ENCODE peak calls at places on chromosomes 16 and 17, in four cellular contexts. J, G, O and L are unnamed samples.
A peak's percentile ranks its signal among the peaks of the same experiment; 100 is the strongest.

GRCh38 chr17:77601054-77601979 is 357.2 kb upstream of the TNRC6C start:
- DNase-seq in J (peak; percentile 14), G (no peak), O (no peak), L (no peak)

GRCh38 chr17:8256691-8257090 is 7.6 kb downstream of the PFAS start:
- DNase-seq in J (no peak), G (no peak), O (no peak), L (no peak)

GRCh38 chr16:7246578-7246977 is 86.1 kb upstream of the RBFOX1 start:
- DNase-seq in J (no peak), G (no peak), O (no peak), L (no peak)

GRCh38 chr16:56606071-56606687 is 2.2 kb upstream of the MT2A start:
- DNase-seq in J (no peak), G (no peak), O (peak; percentile 80), L (peak; percentile 93)

GRCh38 chr17:73770115-73770848 is 126.0 kb upstream of the SDK2 start:
- DNase-seq in J (peak; percentile 81), G (no peak), O (peak; percentile 13), L (peak; percentile 18)

GRCh38 chr17:76076100-76076764 is 1.7 kb downstream of the GALR2 start:
- DNase-seq in J (no peak), G (peak; percentile 48), O (no peak), L (no peak)

GRCh38 chr17:33949100-33949499 is 306.0 kb upstream of the CCL2 start:
- DNase-seq in J (no peak), G (no peak), O (no peak), L (no peak)

GRCh38 chr17:2049333-2050245 is 5.3 kb upstream of the HIC1 start:
- DNase-seq in J (peak; percentile 89), G (peak; percentile 90), O (peak; percentile 80), L (peak; percentile 83)

GRCh38 chr16:64989050-64989449 is 132.8 kb downstream of the CDH11 start:
- DNase-seq in J (no peak), G (no peak), O (no peak), L (no peak)

GRCh38 chr17:64572682-64573154 is 65.9 kb downstream of the CEP95 start:
- DNase-seq in J (no peak), G (no peak), O (peak; percentile 78), L (peak; percentile 67)

GRCh38 chr16:8855051-8855786 is 13.6 kb downstream of the CARHSP1 start:
- DNase-seq in J (no peak), G (no peak), O (no peak), L (no peak)

GRCh38 chr16:70480127-70481105 is 26.0 kb downstream of the FCSK start:
- DNase-seq in J (no peak), G (no peak), O (no peak), L (no peak)

GRCh38 chr17:27315796-27316465 is 22.0 kb downstream of the WSB1 start:
- DNase-seq in J (no peak), G (no peak), O (no peak), L (no peak)

GRCh38 chr16:77905356-77905920 is 116.9 kb upstream of the CLEC3A start:
- DNase-seq in J (no peak), G (no peak), O (no peak), L (no peak)

GRCh38 chr17:42629420-42630009 is 20.0 kb downstream of the TUBG1 start:
- DNase-seq in J (no peak), G (no peak), O (no peak), L (peak; percentile 17)

GRCh38 chr16:54927125-54928015 is 3.3 kb upstream of the IRX5 start:
- DNase-seq in J (no peak), G (no peak), O (no peak), L (no peak)

GRCh38 chr16:84826558-84826941 is 6.8 kb downstream of the CRISPLD2 start:
- DNase-seq in J (peak; percentile 43), G (no peak), O (peak; percentile 63), L (peak; percentile 64)

GRCh38 chr17:78960945-78961344 is 18.8 kb downstream of the LGALS3BP start:
- DNase-seq in J (peak; percentile 32), G (no peak), O (no peak), L (no peak)

GRCh38 chr17:45087496-45087975 is 26.4 kb downstream of the NMT1 start:
- DNase-seq in J (no peak), G (no peak), O (no peak), L (no peak)

GRCh38 chr16:17432902-17433576 is 37.7 kb downstream of the XYLT1 start:
- DNase-seq in J (no peak), G (no peak), O (no peak), L (no peak)

GRCh38 chr16:6884002-6884401 is 448.6 kb upstream of the RBFOX1 start:
- DNase-seq in J (no peak), G (no peak), O (no peak), L (no peak)

GRCh38 chr16:47037396-47037745 is 63.9 kb upstream of the DNAJA2 start:
- DNase-seq in J (peak; percentile 28), G (no peak), O (no peak), L (no peak)

GRCh38 chr17:56973520-56973919 is 4.4 kb upstream of the SCPEP1 start:
- DNase-seq in J (no peak), G (no peak), O (no peak), L (peak; percentile 36)

GRCh38 chr17:57689254-57689653 is 55.8 kb downstream of the CCDC182 start:
- DNase-seq in J (no peak), G (no peak), O (no peak), L (no peak)

GRCh38 chr16:84818133-84818532 is 1.7 kb upstream of the CRISPLD2 start:
- DNase-seq in J (no peak), G (no peak), O (no peak), L (no peak)

GRCh38 chr16:8960788-8961109 is 3.0 kb downstream of the USP7 start:
- DNase-seq in J (no peak), G (no peak), O (no peak), L (no peak)

GRCh38 chr17:73166731-73167581 is 2.1 kb downstream of the SSTR2 start:
- DNase-seq in J (no peak), G (peak; percentile 30), O (no peak), L (peak; percentile 20)

GRCh38 chr17:37490638-37491614 is 1.2 kb downstream of the DUSP14 start:
- DNase-seq in J (no peak), G (peak; percentile 41), O (peak; percentile 94), L (peak; percentile 96)

GRCh38 chr16:15440852-15441251 is 6.5 kb downstream of the BMERB1 start:
- DNase-seq in J (no peak), G (no peak), O (peak; percentile 74), L (peak; percentile 88)

GRCh38 chr16:24983521-24983920 is 31.6 kb downstream of the ARHGAP17 start:
- DNase-seq in J (no peak), G (no peak), O (no peak), L (no peak)

GRCh38 chr17:78040561-78041400 is 82.3 kb downstream of the TNRC6C start:
- DNase-seq in J (peak; percentile 29), G (peak; percentile 36), O (peak; percentile 73), L (peak; percentile 77)

GRCh38 chr16:6081320-6081976 is 983.9 kb upstream of the EEF2KMT start:
- DNase-seq in J (no peak), G (peak; percentile 28), O (no peak), L (peak; percentile 0)

GRCh38 chr16:2252806-2253148 is 1.4 kb upstream of the ECI1 start:
- DNase-seq in J (no peak), G (no peak), O (peak; percentile 21), L (peak; percentile 34)

GRCh38 chr17:8371786-8372185 is 4.7 kb downstream of the KRABD2 start:
- DNase-seq in J (no peak), G (no peak), O (no peak), L (no peak)

GRCh38 chr17:63707151-63707550 is 7.2 kb upstream of the LIMD2 start:
- DNase-seq in J (no peak), G (no peak), O (no peak), L (no peak)

GRCh38 chr16:27779719-27780161 is 229.8 kb downstream of the KATNIP start:
- DNase-seq in J (peak; percentile 28), G (no peak), O (peak; percentile 20), L (peak; percentile 63)

GRCh38 chr17:3004150-3004801 is 59.1 kb downstream of the OR1D5 start:
- DNase-seq in J (peak; percentile 100), G (peak; percentile 68), O (peak; percentile 98), L (peak; percentile 81)